ENCODE peak calls at places on chromosome 21, in six cellular contexts. U is gastrocnemius medialis; D is aorta; Z is CD8-positive, alpha-beta T cell; C is Panc1; P is upper lobe of left lung. X is an unnamed sample.

GRCh38 chr21:35234725-35235124 is 185.6 kb upstream of the RUNX1 start:
- ATAC-seq in U (peak; percentile 85), D (no peak), Z (no peak), C (no peak), P (no peak), X (no peak)

GRCh38 chr21:34732388-34732821 is 63.6 kb downstream of the CLIC6 start:
- ATAC-seq in U (no peak), D (no peak), Z (no peak), C (no peak), P (no peak), X (no peak)

GRCh38 chr21:45867041-45867630 is 114.4 kb upstream of the COL6A1 start:
- ATAC-seq in U (no peak), D (no peak), Z (no peak), C (no peak), P (no peak), X (no peak)

GRCh38 chr21:38661296-38662223 is 144.2 kb upstream of the ETS2 start:
- ATAC-seq in U (no peak), D (peak; percentile 87), Z (no peak), C (peak; percentile 91), P (peak; percentile 65), X (peak; percentile 16)

GRCh38 chr21:36156815-36157670 is at the start of gene DOP1B:
- ATAC-seq in U (peak; percentile 38), D (peak; percentile 0), Z (no peak), C (peak; percentile 62), P (peak; percentile 10), X (no peak)

GRCh38 chr21:38861006-38861405 is 55.3 kb downstream of the ETS2 start:
- ATAC-seq in U (no peak), D (no peak), Z (no peak), C (no peak), P (no peak), X (no peak)

GRCh38 chr21:27372381-27372780 is 405.5 kb upstream of the ADAMTS5 start:
- ATAC-seq in U (no peak), D (no peak), Z (no peak), C (no peak), P (no peak), X (no peak)

GRCh38 chr21:21845901-21846396 is 847.7 kb downstream of the NCAM2 start:
- ATAC-seq in U (no peak), D (no peak), Z (no peak), C (no peak), P (no peak), X (no peak)

GRCh38 chr21:40516336-40516735 is 330.6 kb downstream of the DSCAM start:
- ATAC-seq in U (no peak), D (no peak), Z (no peak), C (no peak), P (no peak), X (no peak)

GRCh38 chr21:38219049-38219628 is 37.7 kb upstream of the KCNJ15 start:
- ATAC-seq in U (peak; percentile 66), D (peak; percentile 89), Z (peak; percentile 64), C (no peak), P (peak; percentile 94), X (peak; percentile 82)

GRCh38 chr21:43277481-43278351 is 108.9 kb downstream of the CRYAA start:
- ATAC-seq in U (peak; percentile 41), D (no peak), Z (no peak), C (no peak), P (peak; percentile 68), X (peak; percentile 22)
- H3K27me3 ChIP-seq in U (peaks cover 3% of the 10 kb centered on the region), D (no peaks in the 10 kb centered on the region), Z (no peaks in the 10 kb centered on the region), C (no peaks in the 10 kb centered on the region), P (no peaks in the 10 kb centered on the region), X (peaks cover 67% of the 10 kb centered on the region)

GRCh38 chr21:44370771-44371410 is 17.5 kb downstream of the TRPM2 start:
- ATAC-seq in U (no peak), D (no peak), Z (no peak), C (no peak), P (no peak), X (no peak)
- H3K27me3 ChIP-seq in U (peaks cover 27% of the 10 kb centered on the region), D (no peaks in the 10 kb centered on the region), Z (no peaks in the 10 kb centered on the region), C (no peaks in the 10 kb centered on the region), P (no peaks in the 10 kb centered on the region), X (peaks cover 87% of the 10 kb centered on the region)

DNA sequence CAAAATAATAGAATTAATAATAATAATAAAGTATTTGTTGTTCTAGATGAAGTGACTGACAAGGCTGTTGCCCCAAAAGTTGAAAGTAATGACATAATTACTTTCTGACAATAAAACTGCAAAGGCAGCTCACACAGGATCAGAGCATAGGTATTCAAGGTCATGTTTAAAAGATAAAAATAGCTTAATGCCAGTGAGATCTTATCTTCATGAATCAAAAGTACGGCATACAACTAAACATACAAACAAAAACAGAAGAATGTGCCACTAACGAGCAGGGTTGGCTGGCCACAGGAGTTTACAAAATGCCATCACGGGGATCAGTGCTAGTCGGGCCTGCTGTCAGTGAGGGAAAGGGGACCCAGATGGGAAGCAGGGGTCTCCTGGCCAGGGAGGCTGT is 22.4 kb upstream of the TMPRSS2 start:
- ATAC-seq in U (no peak), D (no peak), Z (no peak), C (no peak), P (no peak), X (no peak)
- H3K27me3 ChIP-seq in U (no peaks in the 10 kb centered on the region), D (no peaks in the 10 kb centered on the region), Z (no peaks in the 10 kb centered on the region), C (no peaks in the 10 kb centered on the region), P (no peaks in the 10 kb centered on the region), X (peaks cover 57% of the 10 kb centered on the region)

GRCh38 chr21:44706026-44706705 is 5.2 kb downstream of the TSPEAR start:
- ATAC-seq in U (no peak), D (no peak), Z (no peak), C (no peak), P (no peak), X (no peak)
- H3K27me3 ChIP-seq in U (peaks cover 88% of the 10 kb centered on the region), D (no peaks in the 10 kb centered on the region), Z (peaks cover 56% of the 10 kb centered on the region), C (no peaks in the 10 kb centered on the region), P (peaks cover 46% of the 10 kb centered on the region), X (peaks cover 99% of the 10 kb centered on the region)

DNA sequence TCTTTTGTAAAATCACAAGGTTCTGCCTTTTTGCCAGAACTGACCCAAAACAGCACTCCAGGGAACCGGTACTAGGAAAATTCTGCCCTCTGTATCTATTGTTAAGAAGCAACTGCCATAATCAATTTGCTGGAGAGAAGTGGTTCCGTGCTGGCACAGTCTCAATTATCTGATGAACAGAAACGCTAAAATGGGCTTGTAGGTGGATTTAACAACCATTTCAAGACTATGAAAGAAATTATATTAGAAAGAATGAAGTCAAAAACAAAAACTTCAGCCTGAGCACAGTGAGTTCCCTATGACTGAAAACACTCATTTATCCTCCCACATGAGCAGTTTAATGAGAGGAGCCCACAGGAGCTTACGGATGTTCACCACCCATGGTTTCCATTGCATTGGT is 4.4 kb downstream of the JAM2 start:
- ATAC-seq in U (no peak), D (no peak), Z (no peak), C (no peak), P (no peak), X (no peak)
- H3K27me3 ChIP-seq in U (no peaks in the 10 kb centered on the region), D (no peaks in the 10 kb centered on the region), Z (no peaks in the 10 kb centered on the region), C (peaks cover 9% of the 10 kb centered on the region), P (peaks cover 3% of the 10 kb centered on the region), X (no peaks in the 10 kb centered on the region)

GRCh38 chr21:33026299-33026858 is 644 bp downstream of the OLIG2 start:
- ATAC-seq in U (no peak), D (no peak), Z (no peak), C (no peak), P (no peak), X (no peak)

GRCh38 chr21:33025471-33026298 is at the start of gene OLIG2:
- ATAC-seq in U (no peak), D (no peak), Z (no peak), C (no peak), P (no peak), X (no peak)

GRCh38 chr21:33023574-33024277 is 2.0 kb upstream of the OLIG2 start:
- ATAC-seq in U (no peak), D (no peak), Z (no peak), C (no peak), P (no peak), X (no peak)

GRCh38 chr21:33024278-33025103 is 1.2 kb upstream of the OLIG2 start:
- ATAC-seq in U (no peak), D (no peak), Z (no peak), C (no peak), P (no peak), X (no peak)

GRCh38 chr21:33025106-33025470 is 647 bp upstream of the OLIG2 start:
- ATAC-seq in U (no peak), D (no peak), Z (no peak), C (no peak), P (no peak), X (no peak)
- H3K27me3 ChIP-seq in U (peaks cover 94% of the 10 kb centered on the region), D (no peaks in the 10 kb centered on the region), Z (peaks cover 49% of the 10 kb centered on the region), C (peaks cover 4% of the 10 kb centered on the region), P (peaks cover 100% of the 10 kb centered on the region), X (peaks cover 100% of the 10 kb centered on the region)

X was measured in gastroesophageal sphincter.